ENCODE peak calls at places on chromosomes 7 and 10, in ten cellular contexts. F is nephron progenitor cell, A is Calu3, N is dorsolateral prefrontal cortex, M is mesothelial cell of epicardium, W is heart right ventricle, J is bronchial epithelial cell, P is fibroblast of mammary gland, H is endothelial cell, Z is H9. K is an unnamed sample.

GRCh38 chr7:139762886-139763285 is 14.9 kb downstream of the HIPK2 start:
- DNase-seq in F (no peak), A (no peak), N (no peak), M (no peak), W (no peak), J (no peak), P (peak), H (no peak), Z (no peak), K (no peak)

GRCh38 chr7:157129907-157130460 is 8.7 kb upstream of the UBE3C start:
- DNase-seq in F (no peak), A (no peak), N (no peak), M (no peak), W (no peak), J (no peak), P (no peak), H (no peak), Z (no peak), K (no peak)

GRCh38 chr7:1510780-1511154 is 6.6 kb upstream of the INTS1 start:
- DNase-seq in F (no peak), A (no peak), N (no peak), M (no peak), W (no peak), J (no peak), P (no peak), H (no peak), Z (no peak), K (no peak)

GRCh38 chr10:74418285-74418872 is 267.4 kb downstream of the ADK start:
- DNase-seq in F (no peak), A (no peak), N (peak), M (no peak), W (no peak), J (no peak), P (no peak), H (no peak), Z (no peak), K (peak)

GRCh38 chr10:112765717-112766235 is 184.3 kb upstream of the TCF7L2 start:
- DNase-seq in F (no peak), A (no peak), N (no peak), M (no peak), W (no peak), J (no peak), P (no peak), H (no peak), Z (no peak), K (no peak)

GRCh38 chr7:141946874-141947273 is at the start of gene CLEC5A:
- DNase-seq in F (no peak), A (no peak), N (no peak), M (no peak), W (no peak), J (no peak), P (no peak), H (no peak), Z (no peak), K (no peak)

GRCh38 chr10:3807221-3807927 is 22.4 kb upstream of the KLF6 start:
- DNase-seq in F (no peak), A (no peak), N (no peak), M (no peak), W (no peak), J (no peak), P (no peak), H (no peak), Z (no peak), K (no peak)

GRCh38 chr7:151795168-151795754 is 81.7 kb downstream of the PRKAG2 start:
- DNase-seq in F (no peak), A (no peak), N (peak), M (no peak), W (no peak), J (no peak), P (no peak), H (no peak), Z (no peak), K (no peak)

GRCh38 chr7:47968852-47969774 is 10.3 kb downstream of the HUS1 start:
- DNase-seq in F (peak), A (peak), N (peak), M (peak), W (peak), J (peak), P (peak), H (peak), Z (peak), K (peak)

GRCh38 chr10:127854769-127855583 is 37.8 kb downstream of the CLRN3 start:
- DNase-seq in F (no peak), A (no peak), N (no peak), M (no peak), W (no peak), J (no peak), P (no peak), H (no peak), Z (no peak), K (no peak)

GRCh38 chr10:60122190-60122589 is 215.8 kb upstream of the CCDC6 start:
- DNase-seq in F (no peak), A (no peak), N (no peak), M (no peak), W (no peak), J (no peak), P (no peak), H (no peak), Z (no peak), K (no peak)

GRCh38 chr7:140165422-140165821 is 11.4 kb downstream of the KDM7A start:
- DNase-seq in F (no peak), A (no peak), N (no peak), M (no peak), W (no peak), J (peak), P (peak), H (no peak), Z (no peak), K (no peak)

GRCh38 chr10:78630944-78631838 is 437.6 kb upstream of the ZMIZ1 start:
- DNase-seq in F (no peak), A (no peak), N (no peak), M (no peak), W (no peak), J (no peak), P (peak), H (no peak), Z (no peak), K (no peak)

GRCh38 chr7:159143780-159144755 is 599 bp downstream of the VIPR2 start:
- DNase-seq in F (peak), A (no peak), N (no peak), M (no peak), W (peak), J (no peak), P (no peak), H (peak), Z (peak), K (no peak)

GRCh38 chr7:99265848-99266247 is 6.8 kb upstream of the MYH16 start:
- DNase-seq in F (no peak), A (no peak), N (no peak), M (no peak), W (no peak), J (no peak), P (no peak), H (no peak), Z (no peak), K (no peak)

GRCh38 chr7:135098391-135098790 is 49.5 kb upstream of the TMEM140 start:
- DNase-seq in F (no peak), A (no peak), N (no peak), M (no peak), W (no peak), J (peak), P (no peak), H (no peak), Z (no peak), K (no peak)

GRCh38 chr10:112565434-112566053 is 118.5 kb downstream of the VTI1A start:
- DNase-seq in F (peak), A (peak), N (no peak), M (no peak), W (no peak), J (peak), P (peak), H (peak), Z (peak), K (peak)

GRCh38 chr10:96369890-96370574 is 11.2 kb upstream of the OPALIN start:
- DNase-seq in F (no peak), A (peak), N (peak), M (no peak), W (no peak), J (peak), P (peak), H (no peak), Z (no peak), K (no peak)

GRCh38 chr10:97784200-97784811 is 12.5 kb upstream of the SFRP5 start:
- DNase-seq in F (no peak), A (no peak), N (no peak), M (no peak), W (no peak), J (no peak), P (no peak), H (no peak), Z (no peak), K (no peak)

GRCh38 chr10:11377267-11377666 is 234.2 kb downstream of the USP6NL start:
- DNase-seq in F (no peak), A (no peak), N (no peak), M (no peak), W (no peak), J (no peak), P (no peak), H (no peak), Z (no peak), K (no peak)

GRCh38 chr10:11378835-11379234 is 232.6 kb downstream of the USP6NL start:
- DNase-seq in F (no peak), A (no peak), N (no peak), M (no peak), W (peak), J (no peak), P (no peak), H (no peak), Z (no peak), K (no peak)

GRCh38 chr10:11373626-11374310 is 237.7 kb downstream of the USP6NL start:
- DNase-seq in F (no peak), A (no peak), N (no peak), M (no peak), W (no peak), J (no peak), P (no peak), H (no peak), Z (no peak), K (no peak)
- TF ChIP-seq CTCF in F (no peak), A (no peak), N (no peak), M (no peak), W (no peak), J (no peak), P (no peak), H (no peak), Z (no peak), K (no peak)

DNA sequence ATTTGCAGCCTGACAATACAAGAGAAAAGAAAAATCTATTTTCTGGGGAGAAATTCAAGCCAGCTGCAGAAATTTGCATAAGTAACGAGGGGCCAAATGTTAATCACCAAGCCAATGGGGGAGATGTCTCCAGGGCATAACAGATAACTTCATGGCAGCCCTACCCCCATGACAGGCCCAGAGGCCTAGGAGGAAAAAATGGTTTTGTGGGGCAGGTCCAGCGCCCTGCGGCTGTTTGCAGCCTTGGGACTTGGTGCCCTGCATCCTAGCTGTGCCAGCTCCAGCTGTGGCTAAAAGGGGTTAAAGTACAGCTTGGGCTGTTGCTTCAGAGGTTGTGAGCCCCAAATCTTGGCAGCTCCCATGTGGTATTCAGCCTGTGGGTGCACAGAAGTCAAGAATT is 54.3 kb downstream of the VIM start:
- DNase-seq in F (no peak), A (no peak), N (no peak), M (no peak), W (no peak), J (no peak), P (no peak), H (no peak), Z (no peak), K (no peak)
- TF ChIP-seq CTCF in F (no peak), A (no peak), N (no peak), M (no peak), W (no peak), J (no peak), P (no peak), H (no peak), Z (no peak), K (no peak)

DNA sequence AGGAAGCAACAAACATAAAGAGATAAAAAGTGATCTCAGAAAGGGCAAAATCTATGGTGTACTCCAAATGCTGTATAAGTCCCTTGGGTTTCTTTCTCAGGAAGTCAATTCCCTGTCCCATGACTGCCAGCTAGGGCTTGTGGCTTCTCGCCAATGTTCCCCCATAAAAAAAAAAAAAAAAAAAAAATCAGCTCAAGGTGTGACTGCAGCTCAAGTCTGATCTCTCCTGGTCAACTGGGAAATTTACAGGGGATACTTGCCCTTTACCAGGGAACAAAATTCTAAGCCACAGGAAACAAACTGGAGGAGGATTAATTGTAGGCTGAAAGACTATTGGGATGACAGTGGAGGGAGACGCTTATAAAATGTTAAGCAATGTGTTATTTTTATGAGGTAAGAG is 76.0 kb downstream of the PCGF5 start:
- DNase-seq in F (no peak), A (no peak), N (no peak), M (no peak), W (no peak), J (peak), P (peak), H (no peak), Z (no peak), K (no peak)
- TF ChIP-seq CTCF in F (peak), A (no peak), N (no peak), M (no peak), W (no peak), J (no peak), P (peak), H (no peak), Z (peak), K (peak)

DNA sequence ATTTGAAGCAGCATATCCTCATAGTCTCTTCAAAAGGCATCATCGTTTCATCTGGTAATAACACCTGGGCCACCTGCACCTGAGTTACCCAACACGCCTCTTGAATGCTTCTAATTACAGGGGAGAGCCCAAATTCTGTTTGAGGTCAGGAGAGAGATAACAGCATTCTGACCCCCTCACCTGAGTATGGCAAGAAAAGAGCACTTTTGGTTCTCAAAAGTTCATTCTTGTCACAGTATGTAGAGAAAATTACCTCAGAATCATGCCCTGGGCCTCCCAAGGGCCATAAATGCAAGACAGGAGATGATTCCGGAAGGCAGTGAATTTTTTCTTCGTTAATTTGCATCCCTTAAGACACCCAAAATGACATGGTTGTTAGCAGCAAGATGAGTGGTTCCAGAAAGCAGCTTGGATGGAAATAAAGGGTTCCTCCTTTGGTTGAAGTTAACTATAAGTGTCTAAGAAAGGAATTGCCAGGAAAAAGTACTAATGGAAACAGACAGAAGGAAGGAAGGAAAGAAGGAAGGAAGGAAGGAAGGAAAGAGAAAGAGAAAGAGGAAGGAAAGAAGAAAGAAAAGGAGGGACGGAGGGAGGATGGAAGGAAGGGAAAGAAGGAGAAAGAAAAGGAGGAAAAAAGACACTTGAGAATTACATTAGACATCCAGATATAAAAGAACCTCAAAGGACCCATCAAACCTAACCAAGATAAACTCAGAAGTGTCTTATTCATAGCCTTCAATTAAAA is 228.4 kb upstream of the RHOBTB1 start:
- DNase-seq in F (no peak), A (no peak), N (no peak), M (no peak), W (no peak), J (no peak), P (no peak), H (no peak), Z (no peak), K (no peak)
- TF ChIP-seq CTCF in F (no peak), A (no peak), N (no peak), M (no peak), W (no peak), J (no peak), P (no peak), H (no peak), Z (no peak), K (no peak)

K was measured in neural crest cell.